ENCODE peak calls at places on chromosomes 12 and 14, in six cellular contexts. C is HepG2, T is A549, F is upper lobe of left lung, B is stomach, L is ovary. M is an unnamed sample.

GRCh38 chr14:58966991-58967390 is 221.5 kb upstream of the DAAM1 start:
- DNase-seq in F (no peak), T (no peak), C (no peak), L (peak; percentile 25), B (no peak), M (no peak)

GRCh38 chr12:9039397-9039977 is 50.1 kb downstream of the KLRG1 start:
- DNase-seq in F (no peak), B (no peak), T (peak; percentile 58), C (peak; percentile 47), L (no peak), M (no peak)

GRCh38 chr12:32418903-32419519 is 19.7 kb downstream of the FGD4 start:
- DNase-seq in T (no peak), B (no peak), L (no peak), F (no peak), C (no peak), M (no peak)

GRCh38 chr14:52926994-52927393 is 23.9 kb downstream of the FERMT2 start:
- DNase-seq in F (no peak), B (no peak), T (peak; percentile 20), C (peak; percentile 45), L (no peak), M (no peak)

GRCh38 chr14:41957459-41957858 is 350.8 kb downstream of the LRFN5 start:
- DNase-seq in L (no peak), F (no peak), T (no peak), B (no peak), C (no peak), M (no peak)

GRCh38 chr12:109261939-109262338 is 47.1 kb downstream of the FOXN4 start:
- DNase-seq in T (no peak), L (no peak), F (no peak), B (no peak), C (no peak), M (no peak)

GRCh38 chr12:42426733-42427132 is 100.8 kb downstream of the PPHLN1 start:
- DNase-seq in L (no peak), B (no peak), F (no peak), T (peak; percentile 76), C (no peak), M (no peak)

GRCh38 chr14:52853522-52853854 is 62.1 kb upstream of the GNPNAT1 start:
- DNase-seq in F (no peak), C (no peak), T (no peak), B (no peak), L (no peak), M (no peak)

GRCh38 chr14:51652168-51653095 is 722 bp downstream of the FRMD6 start:
- DNase-seq in L (peak; percentile 68), B (peak; percentile 38), C (no peak), T (no peak), F (peak; percentile 23), M (peak; percentile 81)

GRCh38 chr12:13404111-13404628 is 207.6 kb downstream of the EMP1 start:
- DNase-seq in L (no peak), F (no peak), C (no peak), T (no peak), B (no peak), M (no peak)

GRCh38 chr14:81132492-81132891 is 88.3 kb downstream of the GTF2A1 start:
- DNase-seq in C (no peak), L (no peak), F (no peak), T (no peak), B (no peak), M (no peak)

GRCh38 chr12:53505086-53505485 is 2.2 kb downstream of the NPFF start:
- DNase-seq in C (no peak), T (no peak), B (no peak), L (peak; percentile 35), F (no peak), M (peak; percentile 64)

GRCh38 chr14:21723431-21724045 is 49.9 kb upstream of the OR4E1 start:
- DNase-seq in L (no peak), B (no peak), T (peak; percentile 41), C (peak; percentile 60), F (no peak), M (no peak)

GRCh38 chr12:90729741-90730140 is 225.2 kb downstream of the CCER1 start:
- DNase-seq in B (no peak), T (peak; percentile 22), L (no peak), F (no peak), C (no peak), M (no peak)

GRCh38 chr14:34081576-34082136 is 130.8 kb upstream of the EGLN3 start:
- DNase-seq in T (peak; percentile 59), F (no peak), C (peak; percentile 86), B (peak; percentile 37), L (no peak), M (no peak)

GRCh38 chr14:22572562-22573058 is 16.4 kb downstream of the DAD1 start:
- DNase-seq in B (no peak), C (peak; percentile 92), L (no peak), T (peak; percentile 65), F (no peak), M (no peak)

GRCh38 chr12:92701441-92701840 is 1.3 kb upstream of the PLEKHG7 start:
- DNase-seq in L (no peak), C (no peak), B (no peak), F (no peak), T (no peak), M (no peak)

GRCh38 chr12:24913130-24913529 is 35.8 kb downstream of the BCAT1 start:
- DNase-seq in C (no peak), T (no peak), L (no peak), F (no peak), B (no peak), M (no peak)

GRCh38 chr12:6092784-6093722 is 31.4 kb downstream of the VWF start:
- DNase-seq in T (peak; percentile 85), C (no peak), L (no peak), F (peak; percentile 89), B (peak; percentile 66), M (peak; percentile 80)

GRCh38 chr12:65922077-65922476 is 97.8 kb downstream of the HMGA2 start:
- DNase-seq in L (no peak), B (no peak), T (no peak), C (no peak), F (no peak), M (no peak)

GRCh38 chr12:105433804-105434203 is 103.3 kb downstream of the C12orf75 start:
- DNase-seq in L (no peak), C (no peak), F (no peak), T (no peak), B (no peak), M (no peak)

GRCh38 chr14:93219103-93219726 is 12.2 kb downstream of the UBR7 start:
- DNase-seq in F (peak; percentile 58), B (peak; percentile 59), L (no peak), C (peak; percentile 67), T (peak; percentile 80), M (no peak)

GRCh38 chr14:89540009-89540829 is 123.2 kb upstream of the FOXN3 start:
- DNase-seq in T (no peak), L (no peak), C (peak; percentile 89), F (no peak), B (no peak), M (no peak)

GRCh38 chr14:23551266-23552028 is at the start of gene ZFHX2:
- DNase-seq in T (peak; percentile 66), C (peak; percentile 92), B (peak; percentile 87), F (peak; percentile 87), L (peak; percentile 58), M (peak; percentile 88)

GRCh38 chr12:106903241-106903950 is 52.3 kb upstream of the TMEM263 start:
- DNase-seq in T (peak; percentile 47), C (peak; percentile 33), F (peak; percentile 86), B (peak; percentile 89), L (peak; percentile 67), M (peak; percentile 81)

GRCh38 chr14:24678801-24679247 is 44.8 kb upstream of the GZMB start:
- DNase-seq in F (peak; percentile 83), T (peak; percentile 89), C (peak; percentile 98), B (peak; percentile 76), L (peak; percentile 28), M (peak; percentile 66)

GRCh38 chr14:64693766-64694165 is 10.5 kb upstream of the PLEKHG3 start:
- DNase-seq in F (no peak), C (no peak), L (no peak), T (no peak), B (no peak), M (peak; percentile 40)

GRCh38 chr12:75814856-75815754 is 216.5 kb downstream of the PHLDA1 start:
- DNase-seq in C (no peak), L (no peak), T (peak; percentile 73), F (no peak), B (no peak), M (no peak)
- H3K4me3 ChIP-seq in C (no peak overlapping the region), L (no peak overlapping the region), T (no peak overlapping the region), F (no peak overlapping the region), B (no peak overlapping the region), M (no peak overlapping the region)

GRCh38 chr14:95460647-95461478 is 55.6 kb downstream of the SYNE3 start:
- DNase-seq in B (no peak), C (no peak), T (peak; percentile 39), F (no peak), L (no peak), M (peak; percentile 81)
- TF ChIP-seq EP300 in B (no peak), C (no peak), T (no peak), F (no peak), L (no peak), M (no peak)

GRCh38 chr14:101758913-101759593 is 2.5 kb upstream of the PPP2R5C start:
- DNase-seq in F (no peak), L (no peak), B (no peak), T (no peak), C (no peak), M (no peak)
- H3K27ac ChIP-seq in F (no peak overlapping the region), L (no peak overlapping the region), B (no peak overlapping the region), T (no peak overlapping the region), C (no peak overlapping the region), M (no peak overlapping the region)

GRCh38 chr14:70663707-70664179 is 22.0 kb downstream of the TTC9 start:
- DNase-seq in L (no peak), B (no peak), F (no peak), C (no peak), T (no peak), M (no peak)

GRCh38 chr14:70665448-70666363 is 24.0 kb downstream of the TTC9 start:
- DNase-seq in B (peak; percentile 91), T (peak; percentile 43), C (no peak), F (peak; percentile 83), L (no peak), M (peak; percentile 72)

GRCh38 chr14:70662816-70663215 is 21.1 kb downstream of the TTC9 start:
- DNase-seq in T (no peak), L (no peak), B (no peak), F (no peak), C (no peak), M (no peak)

GRCh38 chr14:70666364-70666691 is 24.6 kb downstream of the TTC9 start:
- DNase-seq in B (no peak), L (no peak), F (no peak), T (no peak), C (no peak), M (no peak)

DNA sequence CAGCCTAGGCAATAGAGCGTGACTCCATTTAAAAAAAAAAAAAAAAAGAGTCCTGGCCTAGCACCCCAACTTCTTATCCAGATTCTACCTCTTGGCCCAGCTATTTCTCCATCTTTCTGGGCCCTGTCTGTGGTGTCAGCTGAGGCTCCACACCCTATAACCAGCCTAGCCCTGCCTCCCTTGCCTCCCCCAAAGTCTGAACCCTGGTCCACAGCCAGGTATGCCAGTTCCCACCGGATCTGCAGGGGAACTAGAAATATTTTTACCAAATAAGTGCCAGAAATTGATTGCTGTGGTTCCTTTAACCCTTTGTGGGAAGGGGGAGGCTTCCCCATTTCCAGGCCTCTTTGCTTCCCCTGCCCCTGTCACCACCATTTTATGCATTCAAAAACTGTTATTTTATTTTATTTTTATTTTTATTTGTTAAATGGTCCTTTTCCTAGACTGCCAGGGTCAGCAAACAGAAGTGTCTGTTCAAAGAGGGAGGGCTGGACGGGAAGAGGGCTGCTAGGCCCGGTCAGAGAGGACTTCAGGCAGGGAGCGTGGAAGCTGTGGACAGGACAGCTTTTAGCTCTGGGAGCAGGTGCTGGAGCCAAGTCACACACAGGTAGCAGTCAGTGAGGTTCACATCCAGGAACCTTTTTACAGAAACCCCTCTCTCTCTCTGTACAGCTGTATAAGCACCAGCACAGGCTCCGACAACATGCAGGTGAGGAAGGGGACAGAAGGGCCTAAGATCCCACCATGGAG is 23.2 kb downstream of the TTC9 start:
- DNase-seq in T (no peak), L (no peak), F (no peak), C (no peak), B (peak; percentile 51), M (no peak)
- H3K4me3 ChIP-seq in T (no peak overlapping the region), L (no peak overlapping the region), F (no peak overlapping the region), C (no peak overlapping the region), B (no peak overlapping the region), M (no peak overlapping the region)